ENCODE peak calls at places on chromosomes 16 and 17, in four cellular contexts. One of them, this sample, is unnamed.
A peak's percentile ranks its signal among the peaks of the same experiment; 100 is the strongest.

GRCh38 chr17:16975266-16975651 is 3.3 kb upstream of the TNFRSF13B start:
- DNase-seq in tibial artery: no peak
- DNase-seq in PC-9: no peak
- DNase-seq in HAP-1: no peak
- DNase-seq in this sample: no peak

GRCh38 chr16:57091200-57091989 is 988 bp upstream of the CPNE2 start:
- DNase-seq in PC-9: peak; percentile 60
- DNase-seq in tibial artery: peak; percentile 63
- DNase-seq in HAP-1: no peak
- DNase-seq in this sample: peak; percentile 19

GRCh38 chr17:33967608-33968349 is 287.3 kb upstream of the CCL2 start:
- DNase-seq in HAP-1: no peak
- DNase-seq in tibial artery: no peak
- DNase-seq in PC-9: no peak
- DNase-seq in this sample: no peak

GRCh38 chr16:27405546-27406451 is 3.8 kb downstream of the IL21R start:
- DNase-seq in HAP-1: no peak
- DNase-seq in tibial artery: no peak
- DNase-seq in PC-9: no peak
- DNase-seq in this sample: no peak

GRCh38 chr17:18115517-18115916 is 7.0 kb downstream of the MYO15A start:
- DNase-seq in PC-9: no peak
- DNase-seq in HAP-1: no peak
- DNase-seq in tibial artery: no peak
- DNase-seq in this sample: no peak

GRCh38 chr17:21021208-21021803 is 21.5 kb downstream of the USP22 start:
- DNase-seq in PC-9: no peak
- DNase-seq in tibial artery: no peak
- DNase-seq in HAP-1: no peak
- DNase-seq in this sample: no peak

GRCh38 chr17:36144981-36145729 is 31.3 kb downstream of the TBC1D3B start:
- DNase-seq in tibial artery: no peak
- DNase-seq in HAP-1: no peak
- DNase-seq in PC-9: no peak
- DNase-seq in this sample: no peak

GRCh38 chr16:73572135-73572534 is 524.2 kb upstream of the ZFHX3 start:
- DNase-seq in HAP-1: no peak
- DNase-seq in PC-9: no peak
- DNase-seq in tibial artery: no peak
- DNase-seq in this sample: no peak

GRCh38 chr16:89822188-89823086 is 5.8 kb upstream of the SPIRE2 start:
- DNase-seq in HAP-1: peak; percentile 16
- DNase-seq in PC-9: peak; percentile 51
- DNase-seq in tibial artery: no peak
- DNase-seq in this sample: no peak

GRCh38 chr16:6382787-6383515 is 949.7 kb upstream of the RBFOX1 start:
- DNase-seq in PC-9: no peak
- DNase-seq in HAP-1: no peak
- DNase-seq in tibial artery: no peak
- DNase-seq in this sample: no peak

GRCh38 chr17:70310251-70310672 is 140.9 kb downstream of the KCNJ2 start:
- DNase-seq in tibial artery: no peak
- DNase-seq in PC-9: no peak
- DNase-seq in HAP-1: no peak
- DNase-seq in this sample: no peak

GRCh38 chr16:80231118-80231515 is 309.7 kb upstream of the DYNLRB2 start:
- DNase-seq in tibial artery: no peak
- DNase-seq in HAP-1: no peak
- DNase-seq in PC-9: no peak
- DNase-seq in this sample: no peak

GRCh38 chr16:88570691-88571092 is 489 bp downstream of the ZC3H18 start:
- DNase-seq in PC-9: no peak
- DNase-seq in tibial artery: no peak
- DNase-seq in HAP-1: no peak
- DNase-seq in this sample: no peak

GRCh38 chr16:75733305-75734141 is 7.2 kb upstream of the CPHXL start:
- DNase-seq in tibial artery: no peak
- DNase-seq in PC-9: peak; percentile 63
- DNase-seq in HAP-1: no peak
- DNase-seq in this sample: no peak

GRCh38 chr17:54324813-54325212 is 502.1 kb downstream of the KIF2B start:
- DNase-seq in HAP-1: no peak
- DNase-seq in tibial artery: no peak
- DNase-seq in PC-9: no peak
- DNase-seq in this sample: no peak
- H3K27me3 ChIP-seq in HAP-1: no peaks in the 10 kb centered on the region
- H3K27me3 ChIP-seq in tibial artery: no peaks in the 10 kb centered on the region
- H3K27me3 ChIP-seq in PC-9: no peaks in the 10 kb centered on the region
- H3K27me3 ChIP-seq in this sample: no peaks in the 10 kb centered on the region

GRCh38 chr17:75365931-75366275 is 39.6 kb downstream of the GRB2 start:
- DNase-seq in tibial artery: no peak
- DNase-seq in HAP-1: no peak
- DNase-seq in PC-9: no peak
- DNase-seq in this sample: no peak

GRCh38 chr17:75365009-75365930 is 40.2 kb downstream of the GRB2 start:
- DNase-seq in HAP-1: no peak
- DNase-seq in PC-9: no peak
- DNase-seq in tibial artery: no peak
- DNase-seq in this sample: no peak

GRCh38 chr17:75366432-75366831 is 39.0 kb downstream of the GRB2 start:
- DNase-seq in PC-9: no peak
- DNase-seq in tibial artery: no peak
- DNase-seq in HAP-1: no peak
- DNase-seq in this sample: no peak

GRCh38 chr17:75361996-75362395 is 43.5 kb downstream of the GRB2 start:
- DNase-seq in PC-9: no peak
- DNase-seq in HAP-1: no peak
- DNase-seq in tibial artery: no peak
- DNase-seq in this sample: no peak

DNA sequence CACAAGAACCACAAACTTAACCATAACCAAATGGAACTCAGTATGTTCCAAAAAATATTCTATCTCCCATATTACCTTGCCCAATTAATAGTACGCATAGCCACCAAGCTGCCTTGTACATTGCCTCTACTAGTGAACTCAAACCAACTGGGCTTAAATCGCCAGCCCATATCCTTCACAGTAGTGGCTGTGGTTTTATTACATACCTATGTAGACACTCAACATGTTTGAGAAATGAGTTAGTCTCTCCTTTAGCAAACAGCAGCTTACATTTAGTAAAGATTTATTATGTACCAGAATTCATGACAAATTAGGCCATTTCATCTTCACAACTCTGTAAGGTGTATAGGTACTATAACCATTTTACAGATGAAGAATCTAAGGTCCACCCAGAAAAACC is 41.4 kb downstream of the GRB2 start:
- DNase-seq in tibial artery: no peak
- DNase-seq in PC-9: peak; percentile 61
- DNase-seq in HAP-1: no peak
- DNase-seq in this sample: no peak
- H3K4me1 ChIP-seq in tibial artery: no peaks in the 10 kb centered on the region
- H3K4me1 ChIP-seq in PC-9: peaks cover 56% of the 10 kb centered on the region
- H3K4me1 ChIP-seq in HAP-1: peaks cover 16% of the 10 kb centered on the region
- H3K4me1 ChIP-seq in this sample: peaks cover 24% of the 10 kb centered on the region

DNA sequence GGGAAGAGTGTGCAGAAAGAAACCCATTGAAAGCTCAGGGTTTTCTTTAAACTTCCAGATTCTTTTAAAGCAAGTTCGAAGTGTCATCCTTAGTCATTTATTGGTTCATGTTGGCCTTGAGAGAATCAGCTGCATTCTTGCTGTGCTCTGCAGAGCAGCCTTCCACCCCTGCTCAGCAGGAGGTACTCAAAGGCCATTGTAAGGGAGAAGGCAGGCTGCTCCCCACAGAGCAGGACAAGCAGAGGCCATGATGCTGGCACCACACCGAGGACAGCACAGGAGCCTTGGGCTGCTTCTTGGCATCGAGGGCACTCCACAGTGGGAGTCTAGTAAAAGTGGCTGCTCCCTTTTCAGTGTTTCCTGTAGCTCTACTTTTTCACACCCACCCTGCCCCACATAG is 29.6 kb downstream of the NMT1 start:
- DNase-seq in HAP-1: no peak
- DNase-seq in tibial artery: no peak
- DNase-seq in PC-9: no peak
- DNase-seq in this sample: no peak
- H3K27me3 ChIP-seq in HAP-1: no peaks in the 10 kb centered on the region
- H3K27me3 ChIP-seq in tibial artery: no peaks in the 10 kb centered on the region
- H3K27me3 ChIP-seq in PC-9: no peaks in the 10 kb centered on the region
- H3K27me3 ChIP-seq in this sample: no peaks in the 10 kb centered on the region

DNA sequence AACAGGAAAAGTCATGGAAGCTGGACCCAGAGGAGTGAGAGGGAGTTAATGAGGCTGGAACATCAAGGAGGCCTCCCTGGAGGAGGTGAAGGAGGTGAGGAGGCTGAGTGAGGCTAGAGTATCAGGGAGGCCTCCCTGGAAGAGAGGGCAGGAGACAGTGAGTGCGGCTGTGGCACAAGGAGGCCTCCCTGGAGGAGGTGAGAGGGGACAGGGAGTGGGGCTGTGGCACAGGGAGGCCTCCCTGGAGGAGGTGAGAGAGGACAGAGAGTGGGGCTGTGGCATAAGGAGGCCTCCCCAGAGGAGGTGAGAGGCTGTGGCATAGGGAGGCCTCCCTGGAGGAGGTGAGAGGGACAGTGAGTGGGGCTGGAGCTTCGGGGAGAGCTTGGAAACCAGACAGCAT is 5.5 kb downstream of the CAMKK1 start:
- DNase-seq in HAP-1: no peak
- DNase-seq in tibial artery: no peak
- DNase-seq in PC-9: no peak
- DNase-seq in this sample: no peak
- H3K4me1 ChIP-seq in HAP-1: peaks cover 4% of the 10 kb centered on the region
- H3K4me1 ChIP-seq in tibial artery: no peaks in the 10 kb centered on the region
- H3K4me1 ChIP-seq in PC-9: peaks cover 65% of the 10 kb centered on the region
- H3K4me1 ChIP-seq in this sample: peaks cover 19% of the 10 kb centered on the region

DNA sequence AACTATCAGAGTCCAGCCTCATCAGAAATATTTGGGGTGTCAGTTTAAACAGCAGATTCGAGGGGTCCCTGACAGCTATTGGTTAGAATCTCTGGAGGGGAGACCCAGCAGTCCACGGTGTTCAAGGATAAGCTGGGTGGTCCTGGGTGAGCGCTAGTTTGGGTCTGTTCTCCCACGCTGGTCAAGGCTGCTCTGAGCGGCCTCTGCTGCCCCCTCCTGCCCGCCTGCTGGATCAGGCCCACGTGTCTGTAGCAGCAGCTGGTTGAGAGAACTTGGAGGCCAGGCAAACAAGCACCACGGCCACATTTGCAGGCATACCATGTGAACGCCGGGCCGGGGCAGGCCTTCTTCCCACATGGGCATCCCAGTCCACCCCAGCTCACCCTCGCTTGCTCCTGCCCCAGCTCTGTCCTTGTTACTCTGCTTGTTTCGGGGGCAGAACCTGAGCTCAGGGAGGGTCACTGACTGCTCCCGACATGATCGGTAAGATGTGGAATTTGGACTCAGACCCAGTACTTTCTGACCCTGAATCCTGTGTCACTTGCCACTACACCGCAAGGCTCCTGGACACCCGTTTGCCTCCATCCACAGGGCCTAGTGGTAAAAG is 7.4 kb downstream of the FOXF1 start:
- DNase-seq in PC-9: no peak
- DNase-seq in tibial artery: peak; percentile 48
- DNase-seq in HAP-1: peak; percentile 39
- DNase-seq in this sample: no peak
- H3K27me3 ChIP-seq in PC-9: peaks cover 69% of the 10 kb centered on the region
- H3K27me3 ChIP-seq in tibial artery: peaks cover 98% of the 10 kb centered on the region
- H3K27me3 ChIP-seq in HAP-1: peaks cover 53% of the 10 kb centered on the region
- H3K27me3 ChIP-seq in this sample: peaks cover 25% of the 10 kb centered on the region

GRCh38 chr17:59361916-59362810 is 30.7 kb downstream of the YPEL2 start:
- DNase-seq in HAP-1: no peak
- DNase-seq in PC-9: peak; percentile 86
- DNase-seq in tibial artery: no peak
- DNase-seq in this sample: no peak

GRCh38 chr17:59362811-59363205 is 31.4 kb downstream of the YPEL2 start:
- DNase-seq in tibial artery: no peak
- DNase-seq in PC-9: no peak
- DNase-seq in HAP-1: no peak
- DNase-seq in this sample: no peak

GRCh38 chr17:59365383-59365981 is 34.0 kb downstream of the YPEL2 start:
- DNase-seq in PC-9: no peak
- DNase-seq in HAP-1: no peak
- DNase-seq in tibial artery: no peak
- DNase-seq in this sample: no peak

GRCh38 chr17:59357929-59358328 is 26.5 kb downstream of the YPEL2 start:
- DNase-seq in PC-9: peak; percentile 40
- DNase-seq in HAP-1: no peak
- DNase-seq in tibial artery: peak; percentile 47
- DNase-seq in this sample: no peak

GRCh38 chr17:59361386-59361785 is 29.9 kb downstream of the YPEL2 start:
- DNase-seq in tibial artery: no peak
- DNase-seq in PC-9: peak; percentile 93
- DNase-seq in HAP-1: no peak
- DNase-seq in this sample: no peak
- H3K4me1 ChIP-seq in tibial artery: peaks cover 7% of the 10 kb centered on the region
- H3K4me1 ChIP-seq in PC-9: peaks cover 44% of the 10 kb centered on the region
- H3K4me1 ChIP-seq in HAP-1: no peaks in the 10 kb centered on the region
- H3K4me1 ChIP-seq in this sample: peaks cover 99% of the 10 kb centered on the region

GRCh38 chr17:45172541-45173286 is 11.0 kb downstream of the HEXIM2 start:
- DNase-seq in HAP-1: no peak
- DNase-seq in tibial artery: peak; percentile 62
- DNase-seq in PC-9: peak; percentile 97
- DNase-seq in this sample: peak; percentile 73
- H3K27me3 ChIP-seq in HAP-1: no peaks in the 10 kb centered on the region
- H3K27me3 ChIP-seq in tibial artery: no peaks in the 10 kb centered on the region
- H3K27me3 ChIP-seq in PC-9: no peaks in the 10 kb centered on the region
- H3K27me3 ChIP-seq in this sample: no peaks in the 10 kb centered on the region

This sample was measured in thoracic aorta.